ENCODE peak calls at places on chromosomes 3 and 15, in eight cellular contexts. G is KG1, V is NCI-H524, I is thoracic aorta, O is GM04504, C is ovary, R is EH, B is foreskin fibroblast. A is an unnamed sample.

GRCh38 chr15:80925597-80926059 is 64.0 kb downstream of the MESD start:
- DNase-seq in G (no peak), V (no peak), I (no peak), O (no peak), C (no peak), R (no peak), B (no peak), A (no peak)

GRCh38 chr15:101194246-101195138 is 57.4 kb downstream of the CHSY1 start:
- DNase-seq in G (no peak), V (no peak), I (no peak), O (no peak), C (no peak), R (no peak), B (no peak), A (no peak)

GRCh38 chr3:109356442-109357155 is 19.3 kb upstream of the DPPA4 start:
- DNase-seq in G (no peak), V (no peak), I (no peak), O (no peak), C (no peak), R (no peak), B (no peak), A (no peak)

GRCh38 chr15:70024521-70024920 is 73.2 kb downstream of the TLE3 start:
- DNase-seq in G (no peak), V (no peak), I (no peak), O (no peak), C (no peak), R (no peak), B (no peak), A (no peak)

GRCh38 chr15:77550275-77551251 is 82.1 kb downstream of the LINGO1 start:
- DNase-seq in G (no peak), V (peak), I (no peak), O (no peak), C (no peak), R (peak), B (no peak), A (no peak)

GRCh38 chr3:62161306-62161705 is 212.0 kb downstream of the FEZF2 start:
- DNase-seq in G (no peak), V (no peak), I (no peak), O (peak), C (peak), R (peak), B (peak), A (no peak)

GRCh38 chr15:65578904-65579728 is 31.8 kb downstream of the INTS14 start:
- DNase-seq in G (no peak), V (no peak), I (no peak), O (no peak), C (no peak), R (peak), B (no peak), A (no peak)

GRCh38 chr3:138890555-138891187 is 55.9 kb upstream of the PIK3CB start:
- DNase-seq in G (peak), V (no peak), I (no peak), O (no peak), C (no peak), R (no peak), B (no peak), A (no peak)

GRCh38 chr3:107142786-107143185 is 234.5 kb upstream of the CCDC54 start:
- DNase-seq in G (no peak), V (no peak), I (no peak), O (no peak), C (no peak), R (no peak), B (no peak), A (no peak)

GRCh38 chr15:67033521-67033920 is 31.9 kb upstream of the SMAD3 start:
- DNase-seq in G (no peak), V (no peak), I (no peak), O (no peak), C (no peak), R (no peak), B (no peak), A (no peak)

GRCh38 chr3:105118905-105119304 is 247.8 kb upstream of the ALCAM start:
- DNase-seq in G (no peak), V (no peak), I (no peak), O (peak), C (no peak), R (peak), B (peak), A (peak)

GRCh38 chr15:43800286-43801136 is at the start of gene HYPK:
- DNase-seq in G (peak), V (peak), I (peak), O (peak), C (peak), R (peak), B (peak), A (peak)

GRCh38 chr3:126780666-126781065 is 76.6 kb downstream of the CHCHD6 start:
- DNase-seq in G (no peak), V (no peak), I (no peak), O (no peak), C (no peak), R (no peak), B (no peak), A (no peak)

GRCh38 chr3:96331341-96331740 is 483.1 kb upstream of the EPHA6 start:
- DNase-seq in G (no peak), V (no peak), I (no peak), O (no peak), C (no peak), R (no peak), B (no peak), A (no peak)

GRCh38 chr3:154431043-154431442 is 1.1 kb upstream of the GPR149 start:
- DNase-seq in G (no peak), V (no peak), I (no peak), O (no peak), C (no peak), R (no peak), B (no peak), A (no peak)

A was measured in HFF-Myc.